ENCODE peak calls at places on chromosomes 7 and 10, in six cellular contexts. S, Z, D, L, X and K are unnamed samples. For H3K4me1, the result is how much of the 10 kb centered on the place peaks cover.

GRCh38 chr7:77316219-77316978 is 99.8 kb downstream of the GSAP start:
- DNase-seq in X (no peak), L (no peak), S (no peak), D (no peak), Z (no peak), K (no peak)

GRCh38 chr10:17784701-17785100 is 24.4 kb upstream of the MRC1 start:
- DNase-seq in L (no peak), Z (peak), X (no peak), D (no peak), S (no peak), K (peak)

GRCh38 chr7:76262683-76263402 is 39.6 kb upstream of the HSPB1 start:
- DNase-seq in S (peak), D (no peak), L (peak), Z (peak), X (no peak), K (no peak)

GRCh38 chr10:61993676-61994401 is 92.3 kb downstream of the ARID5B start:
- DNase-seq in L (no peak), X (no peak), S (no peak), Z (no peak), D (no peak), K (peak)

GRCh38 chr10:78211476-78212110 is 177.9 kb downstream of the RPS24 start:
- DNase-seq in L (no peak), D (no peak), Z (peak), S (peak), X (no peak), K (no peak)

GRCh38 chr7:149845257-149845980 is 7.2 kb downstream of the ZNF862 start:
- DNase-seq in S (no peak), X (no peak), Z (no peak), L (no peak), D (no peak), K (no peak)

GRCh38 chr7:11427686-11428273 is 404.2 kb downstream of the THSD7A start:
- DNase-seq in Z (peak), L (no peak), S (no peak), D (no peak), X (no peak), K (peak)

GRCh38 chr10:116410351-116410750 is 17.3 kb upstream of the PNLIPRP3 start:
- DNase-seq in Z (no peak), D (no peak), L (no peak), S (no peak), X (no peak), K (no peak)

GRCh38 chr7:44274623-44274975 is 50.8 kb downstream of the CAMK2B start:
- DNase-seq in Z (no peak), L (no peak), D (peak), X (no peak), S (no peak), K (no peak)

GRCh38 chr7:133633055-133633454 is 380.2 kb downstream of the EXOC4 start:
- DNase-seq in S (no peak), Z (peak), X (no peak), D (no peak), L (no peak), K (peak)

GRCh38 chr10:87038786-87039185 is 18.7 kb downstream of the FAM25A start:
- DNase-seq in D (no peak), L (peak), Z (no peak), S (no peak), X (no peak), K (peak)

GRCh38 chr10:46094931-46095755 is 49.1 kb upstream of the MSMB start:
- DNase-seq in S (peak), Z (no peak), D (no peak), X (no peak), L (no peak), K (peak)

GRCh38 chr10:130022501-130023299 is 58.6 kb upstream of the EBF3 start:
- DNase-seq in Z (peak), S (no peak), D (no peak), X (no peak), L (no peak), K (peak)

GRCh38 chr10:32731527-32731926 is 226.5 kb downstream of the ITGB1 start:
- DNase-seq in Z (no peak), L (no peak), D (no peak), S (no peak), X (no peak), K (no peak)

GRCh38 chr7:95628831-95629439 is 32.6 kb upstream of the PDK4 start:
- DNase-seq in X (peak), D (no peak), L (no peak), Z (peak), S (no peak), K (no peak)

GRCh38 chr10:86234553-86235270 is 131.9 kb downstream of the GRID1 start:
- DNase-seq in D (no peak), Z (no peak), L (no peak), X (no peak), S (peak), K (no peak)

GRCh38 chr10:86944031-86944419 is 13.4 kb downstream of the MMRN2 start:
- DNase-seq in Z (no peak), L (no peak), X (no peak), S (no peak), D (no peak), K (no peak)

GRCh38 chr10:126090911-126091728 is 194.8 kb downstream of the FANK1 start:
- DNase-seq in D (no peak), S (no peak), L (no peak), X (no peak), Z (peak), K (peak)

GRCh38 chr10:18097524-18097923 is 42.7 kb upstream of the CACNB2 start:
- DNase-seq in Z (peak), L (no peak), S (no peak), X (no peak), D (no peak), K (peak)

GRCh38 chr10:133258066-133258817 is 18.4 kb downstream of the ADAM8 start:
- DNase-seq in D (peak), Z (no peak), S (peak), X (no peak), L (peak), K (peak)

GRCh38 chr7:110921478-110922210 is 169.3 kb upstream of the LRRN3 start:
- DNase-seq in Z (peak), L (no peak), X (no peak), S (no peak), D (no peak), K (peak)

GRCh38 chr7:77799078-77799964 is 748 bp downstream of the PHTF2 start:
- DNase-seq in S (peak), X (peak), L (peak), D (peak), Z (peak), K (no peak)

GRCh38 chr10:61592581-61592980 is 70.1 kb upstream of the CABCOCO1 start:
- DNase-seq in D (no peak), L (no peak), Z (no peak), S (peak), X (no peak), K (peak)

GRCh38 chr7:131619336-131620305 is 63.2 kb upstream of the PODXL start:
- DNase-seq in S (peak), Z (peak), L (no peak), D (no peak), X (no peak), K (peak)

GRCh38 chr7:131547589-131547988 is 8.8 kb downstream of the PODXL start:
- DNase-seq in Z (no peak), L (no peak), D (peak), S (peak), X (no peak), K (no peak)

GRCh38 chr10:122541541-122542002 is 19.0 kb upstream of the DMBT1 start:
- DNase-seq in X (no peak), S (no peak), D (no peak), Z (no peak), L (no peak), K (no peak)

GRCh38 chr7:41046221-41046761 is 656.6 kb downstream of the INHBA start:
- DNase-seq in X (peak), Z (peak), S (no peak), L (no peak), D (no peak), K (no peak)

GRCh38 chr10:123681285-123681684 is 15.1 kb downstream of the GPR26 start:
- DNase-seq in X (no peak), S (no peak), L (no peak), D (peak), Z (no peak), K (no peak)

GRCh38 chr7:1941464-1942025 is 271.5 kb downstream of the ELFN1 start:
- DNase-seq in D (peak), L (no peak), S (no peak), Z (no peak), X (no peak), K (no peak)

DNA sequence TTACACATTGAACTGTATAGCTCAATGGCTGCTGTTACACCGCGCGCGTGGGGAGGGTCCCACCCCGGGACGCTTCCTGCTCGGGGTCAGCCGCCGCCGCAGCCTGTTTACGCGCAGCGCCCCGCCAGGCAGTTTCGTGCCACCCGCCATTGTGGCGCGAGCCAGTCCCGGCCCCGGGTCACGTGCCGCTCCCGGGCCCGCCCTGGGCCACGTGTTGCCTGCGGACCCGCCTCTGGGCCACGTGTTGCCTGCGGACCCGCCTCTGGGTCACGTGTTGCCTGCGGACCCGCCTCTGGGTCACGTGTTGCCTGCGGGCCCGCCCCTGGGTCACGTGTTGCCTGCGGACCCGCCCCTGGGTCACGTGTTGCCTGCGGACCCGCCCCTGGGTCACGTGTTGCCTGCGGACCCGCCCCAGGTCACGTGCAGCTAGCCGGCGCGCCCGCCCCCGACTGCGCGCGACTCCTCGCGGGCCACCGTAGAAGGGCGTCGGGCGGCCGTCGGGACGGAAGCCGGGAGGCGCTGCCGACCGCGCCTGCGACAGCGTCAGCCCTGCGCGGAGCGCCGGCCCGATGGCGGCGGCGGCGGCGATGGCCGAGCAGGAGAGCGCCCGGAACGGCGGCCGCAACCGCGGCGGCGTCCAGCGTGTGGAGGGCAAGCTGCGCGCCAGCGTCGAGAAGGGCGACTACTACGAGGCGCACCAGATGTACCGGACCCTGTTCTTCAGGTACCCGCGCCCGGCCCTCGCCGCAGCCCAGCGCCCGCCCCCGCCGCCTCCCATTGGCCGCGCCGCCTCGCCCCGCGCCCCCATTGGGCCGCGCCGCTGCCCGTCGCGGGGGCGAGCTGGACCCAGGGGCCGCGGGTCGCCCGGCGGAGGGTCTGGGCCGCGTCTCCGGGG is at the start of gene GET4:
- DNase-seq in L (peak), S (peak), Z (peak), X (peak), D (peak), K (peak)
- TF ChIP-seq CTCF in L (peak), S (peak), Z (peak), X (no peak), D (no peak), K (peak)

DNA sequence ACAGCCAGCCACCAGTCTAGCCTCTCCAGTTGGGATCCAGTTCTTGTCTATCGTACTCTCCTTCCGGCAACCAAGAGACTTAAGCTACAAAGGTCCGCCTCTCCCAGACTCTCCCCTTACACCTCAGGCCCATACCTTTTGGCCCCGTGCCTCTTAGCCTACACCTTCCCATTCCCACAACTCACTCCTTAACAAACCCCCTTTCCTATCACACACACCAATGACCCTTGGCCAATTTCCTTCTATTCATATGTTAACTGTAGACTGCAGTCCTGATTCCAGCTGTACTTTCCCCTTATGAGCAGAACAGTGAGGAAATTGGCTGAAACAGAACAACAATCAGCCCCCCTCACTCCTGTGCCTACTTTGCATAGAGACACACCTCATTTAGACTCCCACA is 1.4 kb upstream of the TMEM139 start:
- DNase-seq in Z (no peak), L (peak), D (no peak), S (no peak), X (no peak), K (no peak)
- H3K4me1 ChIP-seq in Z (under half), L (half or more), D (under half), S (under half), X (under half), K (under half)

GRCh38 chr10:112956631-112957350 is 6.7 kb downstream of the TCF7L2 start:
- DNase-seq in S (no peak), L (peak), Z (no peak), D (no peak), X (no peak), K (peak)
- H3K27ac ChIP-seq in S (no peak), L (peak), Z (peak), D (no peak), X (peak), K (peak)

GRCh38 chr10:30847199-30847598 is 184.5 kb downstream of the ZNF438 start:
- DNase-seq in Z (no peak), D (no peak), L (no peak), S (no peak), X (no peak), K (no peak)
- TF ChIP-seq CTCF in Z (no peak), D (no peak), L (no peak), S (peak), X (no peak), K (no peak)